ENCODE peak calls at places on chromosomes 2 and 18, in four cellular contexts. One of them, this sample, is unnamed.

GRCh38 chr2:71610671-71611070 is 157.3 kb downstream of the DYSF start:
- DNase-seq in upper lobe of left lung: no peak
- DNase-seq in IMR-90: no peak
- DNase-seq in body of pancreas: no peak
- DNase-seq in this sample: no peak

GRCh38 chr2:152221870-152222269 is 46.3 kb upstream of the STAM2 start:
- DNase-seq in upper lobe of left lung: no peak
- DNase-seq in body of pancreas: no peak
- DNase-seq in IMR-90: peak
- DNase-seq in this sample: no peak

GRCh38 chr2:233912799-233913423 is 4.3 kb upstream of the TRPM8 start:
- DNase-seq in body of pancreas: no peak
- DNase-seq in upper lobe of left lung: no peak
- DNase-seq in IMR-90: peak
- DNase-seq in this sample: no peak

GRCh38 chr18:22136395-22136794 is 33.0 kb upstream of the GATA6 start:
- DNase-seq in IMR-90: peak
- DNase-seq in body of pancreas: no peak
- DNase-seq in upper lobe of left lung: no peak
- DNase-seq in this sample: no peak

GRCh38 chr2:161005170-161005569 is 155.1 kb upstream of the TANK start:
- DNase-seq in upper lobe of left lung: no peak
- DNase-seq in body of pancreas: no peak
- DNase-seq in IMR-90: no peak
- DNase-seq in this sample: no peak

GRCh38 chr18:22838639-22839487 is 94.3 kb upstream of the RBBP8 start:
- DNase-seq in IMR-90: no peak
- DNase-seq in body of pancreas: no peak
- DNase-seq in upper lobe of left lung: no peak
- DNase-seq in this sample: no peak

GRCh38 chr18:49811151-49811938 is 2.0 kb downstream of the ACAA2 start:
- DNase-seq in IMR-90: no peak
- DNase-seq in body of pancreas: no peak
- DNase-seq in upper lobe of left lung: no peak
- DNase-seq in this sample: no peak

GRCh38 chr2:42138163-42139016 is 30.8 kb upstream of the EML4 start:
- DNase-seq in upper lobe of left lung: no peak
- DNase-seq in body of pancreas: peak
- DNase-seq in IMR-90: peak
- DNase-seq in this sample: no peak

GRCh38 chr2:239584986-239585385 is 184.2 kb upstream of the HDAC4 start:
- DNase-seq in upper lobe of left lung: peak
- DNase-seq in body of pancreas: no peak
- DNase-seq in IMR-90: no peak
- DNase-seq in this sample: no peak

GRCh38 chr2:109342890-109343289 is 213.9 kb downstream of the SH3RF3 start:
- DNase-seq in upper lobe of left lung: no peak
- DNase-seq in IMR-90: no peak
- DNase-seq in body of pancreas: no peak
- DNase-seq in this sample: no peak

GRCh38 chr2:171124512-171124911 is 36.2 kb downstream of the TLK1 start:
- DNase-seq in body of pancreas: no peak
- DNase-seq in IMR-90: no peak
- DNase-seq in upper lobe of left lung: no peak
- DNase-seq in this sample: no peak

GRCh38 chr2:118291481-118291880 is 203.2 kb downstream of the INSIG2 start:
- DNase-seq in upper lobe of left lung: no peak
- DNase-seq in body of pancreas: no peak
- DNase-seq in IMR-90: no peak
- DNase-seq in this sample: no peak

GRCh38 chr18:13217971-13218375 is 587 bp upstream of the LDLRAD4 start:
- DNase-seq in IMR-90: no peak
- DNase-seq in body of pancreas: peak
- DNase-seq in upper lobe of left lung: peak
- DNase-seq in this sample: no peak

GRCh38 chr2:143150287-143150686 is 21.1 kb downstream of the ARHGAP15 start:
- DNase-seq in body of pancreas: peak
- DNase-seq in upper lobe of left lung: no peak
- DNase-seq in IMR-90: no peak
- DNase-seq in this sample: no peak

GRCh38 chr2:74387346-74387745 is 7.2 kb upstream of the DCTN1 start:
- DNase-seq in upper lobe of left lung: no peak
- DNase-seq in body of pancreas: no peak
- DNase-seq in IMR-90: peak
- DNase-seq in this sample: no peak

GRCh38 chr2:10864888-10865551 is 46.7 kb upstream of the KCNF1 start:
- DNase-seq in IMR-90: no peak
- DNase-seq in upper lobe of left lung: no peak
- DNase-seq in body of pancreas: no peak
- DNase-seq in this sample: no peak

GRCh38 chr2:5035134-5035533 is 657.0 kb upstream of the SOX11 start:
- DNase-seq in body of pancreas: no peak
- DNase-seq in upper lobe of left lung: no peak
- DNase-seq in IMR-90: no peak
- DNase-seq in this sample: no peak

GRCh38 chr2:216849987-216850386 is 9.9 kb downstream of the TNP1 start:
- DNase-seq in IMR-90: no peak
- DNase-seq in upper lobe of left lung: no peak
- DNase-seq in body of pancreas: peak
- DNase-seq in this sample: no peak

GRCh38 chr18:62183578-62184195 is 3.2 kb downstream of the PIGN start:
- DNase-seq in body of pancreas: peak
- DNase-seq in upper lobe of left lung: no peak
- DNase-seq in IMR-90: peak
- DNase-seq in this sample: no peak

DNA sequence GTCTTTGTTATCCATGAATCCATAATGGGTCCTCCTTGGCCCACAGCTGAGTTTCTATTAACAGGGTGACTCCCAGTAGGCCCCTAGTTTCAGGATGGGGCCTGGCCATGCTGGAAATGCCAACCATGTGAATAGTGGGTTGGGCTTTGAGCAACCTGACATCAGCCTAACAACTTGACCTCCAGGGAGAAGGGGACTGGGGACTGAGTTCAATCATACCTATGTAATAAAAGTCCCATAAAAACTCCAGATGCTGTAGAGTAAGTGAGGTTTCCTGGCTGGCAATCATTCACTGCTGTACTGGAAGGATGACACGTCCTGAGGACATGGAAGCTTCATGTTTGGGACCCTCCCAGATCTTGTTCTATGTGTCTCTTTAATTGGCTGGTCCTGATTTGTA is 7.9 kb downstream of the REV1 start:
- DNase-seq in body of pancreas: peak
- DNase-seq in upper lobe of left lung: no peak
- DNase-seq in IMR-90: no peak
- DNase-seq in this sample: no peak
- H3K27ac ChIP-seq in body of pancreas: no peak
- H3K27ac ChIP-seq in upper lobe of left lung: no peak
- H3K27ac ChIP-seq in IMR-90: no peak
- H3K27ac ChIP-seq in this sample: no peak

GRCh38 chr2:238158807-238159539 is at the start of gene ERFE:
- DNase-seq in upper lobe of left lung: peak
- DNase-seq in IMR-90: peak
- DNase-seq in body of pancreas: no peak
- DNase-seq in this sample: no peak

GRCh38 chr2:238159676-238160205 is 971 bp downstream of the ERFE start:
- DNase-seq in upper lobe of left lung: peak
- DNase-seq in IMR-90: no peak
- DNase-seq in body of pancreas: no peak
- DNase-seq in this sample: no peak

GRCh38 chr2:238155761-238156694 is 2.7 kb upstream of the ERFE start:
- DNase-seq in upper lobe of left lung: peak
- DNase-seq in IMR-90: peak
- DNase-seq in body of pancreas: no peak
- DNase-seq in this sample: no peak

GRCh38 chr2:238157506-238158017 is 1.2 kb upstream of the ERFE start:
- DNase-seq in body of pancreas: no peak
- DNase-seq in upper lobe of left lung: peak
- DNase-seq in IMR-90: no peak
- DNase-seq in this sample: no peak

DNA sequence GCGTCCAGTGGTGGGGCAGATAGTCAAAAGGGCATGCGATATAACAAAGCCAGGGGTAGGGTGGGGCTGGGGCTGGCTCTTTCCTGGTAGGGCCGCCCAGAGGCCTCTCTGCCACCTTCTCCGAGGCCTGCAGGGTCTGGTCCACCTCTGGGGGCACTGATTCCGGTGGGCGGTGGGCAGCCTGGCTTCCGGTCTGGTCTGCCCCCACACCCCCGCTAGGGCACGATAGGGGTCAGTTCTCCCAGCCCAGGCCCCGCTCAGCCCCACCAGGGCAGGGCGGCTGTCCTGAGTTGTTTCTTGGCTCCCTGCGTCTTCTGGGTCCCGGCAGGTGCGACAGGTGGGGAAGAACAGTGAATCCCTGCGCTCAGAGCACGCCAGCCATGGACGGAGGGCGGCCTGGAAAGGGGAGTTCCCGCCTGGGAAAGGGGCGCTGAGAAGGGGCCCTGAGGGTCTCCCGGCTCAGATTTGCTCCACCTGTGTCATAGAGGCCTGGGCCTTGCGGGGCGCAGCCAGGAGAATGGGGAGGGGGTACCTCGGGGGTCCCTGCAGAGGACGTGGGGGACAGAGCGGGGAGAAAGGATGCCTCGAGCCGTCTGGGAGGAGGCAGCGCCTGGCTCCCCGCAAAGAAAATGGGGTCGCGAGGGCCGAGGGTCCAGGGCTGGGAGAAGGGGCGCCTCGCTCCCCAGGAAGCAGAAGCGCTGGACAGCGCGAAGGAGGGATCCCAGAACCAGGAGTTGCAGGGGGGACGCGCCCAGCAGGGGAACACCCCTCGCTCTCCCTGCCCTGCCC is 558 bp upstream of the ERFE start:
- DNase-seq in body of pancreas: no peak
- DNase-seq in IMR-90: no peak
- DNase-seq in upper lobe of left lung: peak
- DNase-seq in this sample: no peak
- TF ChIP-seq POLR2A in body of pancreas: no peak
- TF ChIP-seq POLR2A in IMR-90: no peak
- TF ChIP-seq POLR2A in upper lobe of left lung: no peak
- TF ChIP-seq POLR2A in this sample: no peak

GRCh38 chr2:200794143-200794542 is 17.6 kb upstream of the BZW1 start:
- DNase-seq in IMR-90: no peak
- DNase-seq in upper lobe of left lung: no peak
- DNase-seq in body of pancreas: no peak
- DNase-seq in this sample: no peak

GRCh38 chr2:200791905-200792304 is 19.8 kb upstream of the BZW1 start:
- DNase-seq in body of pancreas: no peak
- DNase-seq in upper lobe of left lung: no peak
- DNase-seq in IMR-90: no peak
- DNase-seq in this sample: no peak

GRCh38 chr2:200796561-200796960 is 15.1 kb upstream of the BZW1 start:
- DNase-seq in upper lobe of left lung: no peak
- DNase-seq in IMR-90: no peak
- DNase-seq in body of pancreas: no peak
- DNase-seq in this sample: no peak

GRCh38 chr2:200797242-200797770 is 14.4 kb upstream of the BZW1 start:
- DNase-seq in body of pancreas: peak
- DNase-seq in upper lobe of left lung: no peak
- DNase-seq in IMR-90: peak
- DNase-seq in this sample: no peak

GRCh38 chr2:200795044-200795443 is 16.7 kb upstream of the BZW1 start:
- DNase-seq in upper lobe of left lung: no peak
- DNase-seq in IMR-90: no peak
- DNase-seq in body of pancreas: no peak
- DNase-seq in this sample: no peak
- TF ChIP-seq CTCF in upper lobe of left lung: no peak
- TF ChIP-seq CTCF in IMR-90: no peak
- TF ChIP-seq CTCF in body of pancreas: no peak
- TF ChIP-seq CTCF in this sample: no peak

GRCh38 chr2:64228126-64228678 is 84.0 kb upstream of the PELI1 start:
- DNase-seq in body of pancreas: peak
- DNase-seq in IMR-90: peak
- DNase-seq in upper lobe of left lung: peak
- DNase-seq in this sample: no peak
- H3K27ac ChIP-seq in body of pancreas: peak
- H3K27ac ChIP-seq in IMR-90: no peak
- H3K27ac ChIP-seq in upper lobe of left lung: peak
- H3K27ac ChIP-seq in this sample: peak